ENCODE peak calls at places on chromosomes 5 and 9, in six cellular contexts. X is GM12892, B is H1, P is SK-N-SH, C is K562, I is HepG2. Y is an unnamed sample.
A peak's percentile ranks its signal among the peaks of the same experiment; 100 is the strongest.

GRCh38 chr5:149404746-149405549 is 25.9 kb upstream of the IL17B start:
- DNase-seq in B (no peak), X (no peak), P (no peak), I (peak; percentile 30), C (no peak), Y (no peak)

GRCh38 chr5:96067902-96068614 is 106.4 kb upstream of the ELL2 start:
- DNase-seq in I (no peak), C (no peak), P (no peak), X (no peak), B (no peak), Y (no peak)

GRCh38 chr5:177433658-177434217 is 7.3 kb downstream of the GRK6 start:
- DNase-seq in B (no peak), C (no peak), I (no peak), X (no peak), P (no peak), Y (no peak)

GRCh38 chr9:137294091-137294683 is 7.9 kb downstream of the NRARP start:
- DNase-seq in P (peak; percentile 73), C (peak; percentile 82), B (no peak), X (no peak), I (peak; percentile 80), Y (no peak)

GRCh38 chr9:71624728-71625127 is 143.6 kb downstream of the CEMIP2 start:
- DNase-seq in I (no peak), X (no peak), P (no peak), C (no peak), B (no peak), Y (no peak)

GRCh38 chr5:56402273-56403223 is 169.4 kb upstream of the ANKRD55 start:
- DNase-seq in P (peak; percentile 35), X (no peak), I (no peak), B (no peak), C (no peak), Y (no peak)

GRCh38 chr5:88841212-88841611 is 41.8 kb downstream of the MEF2C start:
- DNase-seq in C (no peak), P (no peak), I (no peak), B (no peak), X (no peak), Y (no peak)

GRCh38 chr5:171155621-171156020 is 153.4 kb upstream of the TLX3 start:
- DNase-seq in X (no peak), I (no peak), C (no peak), B (no peak), P (no peak), Y (no peak)

GRCh38 chr9:117744856-117745389 is 40.7 kb downstream of the TLR4 start:
- DNase-seq in P (peak; percentile 56), B (no peak), I (no peak), C (no peak), X (no peak), Y (no peak)

GRCh38 chr5:158485604-158486081 is 614.1 kb downstream of the EBF1 start:
- DNase-seq in C (no peak), B (no peak), I (no peak), X (no peak), P (no peak), Y (no peak)

GRCh38 chr9:69178583-69179011 is 4.5 kb downstream of the TJP2 start:
- DNase-seq in I (peak; percentile 93), P (no peak), B (no peak), X (no peak), C (no peak), Y (no peak)

GRCh38 chr5:176619203-176619568 is 9.2 kb upstream of the GPRIN1 start:
- DNase-seq in B (peak; percentile 86), X (peak; percentile 59), P (peak; percentile 98), I (peak; percentile 56), C (peak; percentile 98), Y (peak; percentile 68)

GRCh38 chr5:98066910-98067309 is 706.6 kb upstream of the RGMB start:
- DNase-seq in P (no peak), C (no peak), I (no peak), B (no peak), X (no peak), Y (no peak)

GRCh38 chr5:84696651-84697050 is 312.0 kb upstream of the EDIL3 start:
- DNase-seq in X (no peak), B (no peak), P (no peak), I (no peak), C (no peak), Y (no peak)

GRCh38 chr5:147437161-147437596 is 72.7 kb downstream of the DPYSL3 start:
- DNase-seq in X (no peak), B (no peak), P (no peak), I (no peak), C (no peak), Y (no peak)

GRCh38 chr5:91384671-91385430 is 1.7 kb upstream of the ARRDC3 start:
- DNase-seq in X (peak; percentile 23), I (peak; percentile 90), B (no peak), C (peak; percentile 85), P (peak; percentile 73), Y (peak; percentile 23)

GRCh38 chr5:16800477-16800876 is 135.6 kb downstream of the MYO10 start:
- DNase-seq in X (no peak), I (no peak), P (no peak), C (no peak), B (no peak), Y (no peak)

GRCh38 chr9:21294325-21294724 is 10.8 kb downstream of the IFNA5 start:
- DNase-seq in B (no peak), I (peak; percentile 6), C (no peak), P (no peak), X (no peak), Y (no peak)

GRCh38 chr9:127931092-127931881 is 710 bp upstream of the PIP5KL1 start:
- DNase-seq in P (peak; percentile 72), X (no peak), I (peak; percentile 50), B (no peak), C (peak; percentile 61), Y (no peak)

GRCh38 chr5:43193171-43193951 is 1.3 kb downstream of the NIM1K start:
- DNase-seq in I (peak; percentile 34), X (peak; percentile 29), P (peak; percentile 69), B (no peak), C (peak; percentile 53), Y (peak; percentile 50)

GRCh38 chr5:38078161-38078560 is 180.2 kb upstream of the EGFLAM start:
- DNase-seq in C (no peak), X (no peak), B (no peak), I (peak; percentile 10), P (no peak), Y (no peak)

GRCh38 chr5:151156732-151157402 is 712 bp downstream of the ANXA6 start:
- DNase-seq in I (no peak), X (no peak), P (peak; percentile 62), B (no peak), C (no peak), Y (peak; percentile 44)
- TF ChIP-seq TAF1 in I (no peak), X (no peak), P (no peak), B (no peak), C (no peak), Y (peak; percentile 61)

GRCh38 chr5:69364850-69365249 is 4.5 kb downstream of the AK6 start:
- DNase-seq in P (no peak), X (no peak), I (no peak), C (no peak), B (no peak), Y (no peak)

GRCh38 chr5:69368458-69369368 is 607 bp downstream of the AK6 start:
- DNase-seq in I (peak; percentile 57), P (peak; percentile 46), X (no peak), C (peak; percentile 83), B (no peak), Y (no peak)

GRCh38 chr5:69360442-69360841 is 8.9 kb downstream of the AK6 start:
- DNase-seq in I (no peak), C (no peak), X (no peak), P (no peak), B (no peak), Y (no peak)

GRCh38 chr5:69367697-69368279 is 1.5 kb downstream of the AK6 start:
- DNase-seq in B (no peak), P (no peak), C (no peak), I (no peak), X (no peak), Y (no peak)

GRCh38 chr5:69364414-69364813 is 4.9 kb downstream of the AK6 start:
- DNase-seq in C (peak; percentile 36), P (peak; percentile 43), X (no peak), B (no peak), I (peak; percentile 29), Y (peak; percentile 20)
- TF ChIP-seq TAF1 in C (no peak), P (no peak), X (no peak), B (no peak), I (no peak), Y (no peak)

GRCh38 chr9:89234186-89234585 is 55.6 kb upstream of the SHC3 start:
- DNase-seq in B (no peak), I (no peak), P (peak; percentile 61), X (no peak), C (no peak), Y (no peak)

GRCh38 chr9:89236955-89237573 is 58.4 kb upstream of the SHC3 start:
- DNase-seq in B (no peak), X (no peak), I (no peak), C (no peak), P (no peak), Y (no peak)

DNA sequence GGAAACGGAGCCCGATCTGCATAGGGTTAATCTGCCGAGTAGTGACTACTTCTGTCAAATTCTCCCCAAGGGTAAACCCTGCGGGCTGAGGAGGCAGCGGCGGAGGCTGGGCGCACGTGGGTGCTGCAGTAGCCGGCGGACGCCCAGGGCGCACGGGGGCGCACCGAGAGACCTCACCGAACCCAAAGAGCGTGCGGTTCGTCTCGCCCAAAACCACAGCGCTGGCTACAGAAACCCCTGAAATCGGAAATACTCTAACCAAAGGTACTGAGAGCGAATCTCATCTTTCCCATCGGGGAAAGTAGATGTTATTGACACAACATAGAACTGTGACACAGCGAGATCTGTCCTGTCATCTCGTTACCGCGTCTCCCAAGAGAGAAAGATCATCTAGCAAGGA is 56.0 kb upstream of the SHC3 start:
- DNase-seq in C (no peak), B (no peak), P (peak; percentile 72), I (no peak), X (no peak), Y (no peak)
- TF ChIP-seq TAF1 in C (no peak), B (no peak), P (no peak), I (no peak), X (no peak), Y (no peak)

GRCh38 chr5:72163349-72163983 is 56.2 kb downstream of the MAP1B start:
- DNase-seq in I (no peak), C (no peak), X (no peak), B (no peak), P (no peak), Y (no peak)

GRCh38 chr5:72170101-72170500 is 62.8 kb downstream of the MAP1B start:
- DNase-seq in X (no peak), B (no peak), C (no peak), P (no peak), I (no peak), Y (no peak)

GRCh38 chr5:72167790-72168189 is 60.5 kb downstream of the MAP1B start:
- DNase-seq in C (no peak), X (no peak), I (no peak), B (no peak), P (no peak), Y (no peak)

GRCh38 chr5:72166070-72166979 is 59.0 kb downstream of the MAP1B start:
- DNase-seq in C (peak; percentile 89), I (no peak), B (no peak), X (no peak), P (peak; percentile 78), Y (no peak)

DNA sequence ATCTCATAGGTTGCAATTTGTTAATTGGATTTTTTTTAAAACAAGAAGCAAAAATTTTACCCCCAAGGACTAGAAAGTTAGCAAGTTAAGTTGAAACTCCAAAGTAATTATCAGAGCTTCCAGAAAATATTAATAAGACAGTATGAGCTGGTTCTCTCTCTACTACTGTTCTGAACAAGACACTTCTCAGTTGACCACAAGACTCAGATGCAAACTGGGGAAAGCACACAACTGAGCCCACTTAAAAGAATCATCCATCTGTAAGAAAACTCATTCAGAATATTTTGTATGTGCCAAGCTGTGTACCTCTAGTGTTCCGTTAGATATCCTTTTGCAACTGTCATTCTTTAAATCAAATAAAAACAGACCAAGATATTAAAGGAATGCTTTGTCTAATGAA is 60.0 kb downstream of the MAP1B start:
- DNase-seq in C (no peak), I (no peak), B (no peak), X (no peak), P (no peak), Y (no peak)
- TF ChIP-seq TAF1 in C (no peak), I (no peak), B (no peak), X (no peak), P (no peak), Y (no peak)